ENCODE peak calls at places on chromosomes 6 and 20, in six cellular contexts. I, C, N, A, T and O are unnamed samples.

GRCh38 chr20:38551056-38551626 is 29.9 kb upstream of the ADIG start:
- DNase-seq in N (no peak), I (no peak), A (no peak), C (no peak), T (no peak), O (no peak)

GRCh38 chr6:105981002-105981887 is 104.9 kb upstream of the PRDM1 start:
- DNase-seq in N (peak), A (no peak), T (peak), C (no peak), I (no peak), O (peak)

GRCh38 chr6:42021847-42022754 is 28.2 kb upstream of the TAF8 start:
- DNase-seq in N (no peak), I (no peak), A (no peak), T (no peak), C (peak), O (no peak)

GRCh38 chr20:62644802-62645496 is 2.6 kb downstream of the SLCO4A1 start:
- DNase-seq in C (peak), N (no peak), T (no peak), I (no peak), A (no peak), O (no peak)

GRCh38 chr6:4381379-4381778 is 246.0 kb upstream of the ECI2 start:
- DNase-seq in T (no peak), I (peak), C (no peak), A (no peak), N (no peak), O (peak)

GRCh38 chr20:33569290-33570094 is 79.6 kb downstream of the CBFA2T2 start:
- DNase-seq in C (no peak), A (no peak), T (no peak), N (no peak), I (no peak), O (no peak)

GRCh38 chr6:17710331-17710730 is 3.6 kb upstream of the NUP153 start:
- DNase-seq in N (peak), I (peak), T (no peak), A (no peak), C (no peak), O (peak)

GRCh38 chr6:126716826-126717514 is 377.1 kb downstream of the CENPW start:
- DNase-seq in A (peak), N (no peak), T (no peak), I (no peak), C (no peak), O (no peak)

GRCh38 chr6:73823046-73823735 is 127.2 kb downstream of the CD109 start:
- DNase-seq in T (no peak), N (no peak), I (no peak), A (no peak), C (no peak), O (no peak)

GRCh38 chr20:12287575-12287974 is 369.9 kb downstream of the BTBD3 start:
- DNase-seq in T (no peak), C (no peak), I (no peak), N (no peak), A (no peak), O (no peak)

GRCh38 chr20:56995635-56996075 is 270.8 kb downstream of the BMP7 start:
- DNase-seq in A (peak), N (peak), I (peak), C (no peak), T (no peak), O (no peak)

GRCh38 chr20:62595491-62595890 is 46.8 kb upstream of the SLCO4A1 start:
- DNase-seq in A (peak), N (peak), C (no peak), T (no peak), I (peak), O (peak)

GRCh38 chr6:2127484-2127911 is 117.9 kb downstream of the GMDS start:
- DNase-seq in A (no peak), N (no peak), C (peak), T (no peak), I (no peak), O (no peak)

GRCh38 chr6:138203315-138203714 is 15.0 kb downstream of the PBOV1 start:
- DNase-seq in N (no peak), C (no peak), A (no peak), I (no peak), T (no peak), O (no peak)

GRCh38 chr6:4707011-4707410 is 69.2 kb upstream of the CDYL start:
- DNase-seq in N (no peak), T (no peak), C (no peak), I (peak), A (no peak), O (no peak)

GRCh38 chr20:51085761-51086160 is 62.9 kb upstream of the KCNG1 start:
- DNase-seq in A (no peak), I (no peak), N (no peak), T (no peak), C (no peak), O (no peak)

GRCh38 chr20:43165611-43166010 is 24.1 kb downstream of the PTPRT start:
- DNase-seq in A (no peak), N (no peak), I (no peak), T (no peak), C (no peak), O (no peak)

GRCh38 chr6:150573041-150573681 is 26.5 kb upstream of the PLEKHG1 start:
- DNase-seq in I (no peak), N (no peak), C (no peak), T (no peak), A (no peak), O (no peak)

GRCh38 chr20:33339515-33340058 is 56.6 kb downstream of the BPIFB1 start:
- DNase-seq in C (no peak), T (no peak), I (no peak), A (no peak), N (no peak), O (no peak)

GRCh38 chr20:58555078-58555765 is 40.0 kb upstream of the APCDD1L start:
- DNase-seq in N (peak), A (no peak), I (peak), T (no peak), C (no peak), O (peak)

GRCh38 chr6:150987371-150987828 is 121.9 kb downstream of the MTHFD1L start:
- DNase-seq in A (no peak), C (no peak), N (no peak), T (no peak), I (peak), O (no peak)

GRCh38 chr6:89311853-89312531 is 3.1 kb downstream of the GABRR2 start:
- DNase-seq in A (peak), C (no peak), N (peak), I (peak), T (no peak), O (peak)

GRCh38 chr6:18022398-18023231 is 35.2 kb upstream of the KIF13A start:
- DNase-seq in A (no peak), C (no peak), I (peak), T (no peak), N (peak), O (peak)

GRCh38 chr6:126531273-126531672 is 191.4 kb downstream of the CENPW start:
- DNase-seq in C (no peak), I (no peak), N (no peak), T (no peak), A (no peak), O (no peak)

GRCh38 chr6:148700713-148701392 is 46.0 kb upstream of the UST start:
- DNase-seq in T (no peak), I (peak), N (peak), A (no peak), C (no peak), O (peak)

GRCh38 chr6:21188505-21189223 is 404.9 kb upstream of the SOX4 start:
- DNase-seq in I (no peak), N (no peak), A (no peak), T (no peak), C (no peak), O (no peak)

GRCh38 chr6:32113386-32114352 is 4.5 kb upstream of the TNXB start:
- DNase-seq in N (peak), I (peak), C (peak), A (no peak), T (no peak), O (peak)

GRCh38 chr20:35742741-35743523 is 872 bp upstream of the RBM39 start:
- DNase-seq in I (peak), T (no peak), A (no peak), C (no peak), N (no peak), O (no peak)

GRCh38 chr6:143110572-143110971 is 49.9 kb downstream of the AIG1 start:
- DNase-seq in N (peak), I (peak), C (no peak), A (no peak), T (no peak), O (peak)

GRCh38 chr20:1171461-1172093 is 13.2 kb downstream of the TMEM74B start:
- DNase-seq in N (peak), C (no peak), T (no peak), A (peak), I (peak), O (no peak)